ENCODE peak calls at places on chromosomes 11 and 22, in four cellular contexts. U is endothelial cell of umbilical vein, H is K562, E is keratinocyte. G is an unnamed sample.

GRCh38 chr22:47616396-47617020 is 854.1 kb downstream of the TBC1D22A start:
- DNase-seq in H (no peak), E (no peak), U (no peak), G (no peak)

GRCh38 chr11:22730319-22730718 is 63.9 kb downstream of the GAS2 start:
- DNase-seq in H (no peak), U (peak; percentile 39), E (no peak), G (peak; percentile 1)

GRCh38 chr11:105033781-105034180 is 1.2 kb downstream of the CASP1 start:
- DNase-seq in H (no peak), E (no peak), U (no peak), G (no peak)

GRCh38 chr11:125165111-125165663 is 636 bp downstream of the PKNOX2 start:
- DNase-seq in E (no peak), U (peak; percentile 32), H (no peak), G (peak; percentile 24)

GRCh38 chr22:37000676-37001534 is 18.3 kb downstream of the TST start:
- DNase-seq in H (no peak), E (no peak), U (no peak), G (no peak)

GRCh38 chr11:121032546-121032945 is 8.6 kb downstream of the TBCEL start:
- DNase-seq in E (no peak), U (no peak), H (no peak), G (no peak)

GRCh38 chr11:88338223-88338661 is 706 bp upstream of the CTSC start:
- DNase-seq in U (peak; percentile 69), H (peak; percentile 31), E (peak; percentile 49), G (peak; percentile 84)

GRCh38 chr22:32539631-32540449 is 65.2 kb downstream of the FBXO7 start:
- DNase-seq in E (no peak), H (no peak), U (no peak), G (no peak)

GRCh38 chr22:38751422-38752346 is 4.1 kb downstream of the SUN2 start:
- DNase-seq in U (no peak), E (peak; percentile 42), H (no peak), G (no peak)

GRCh38 chr11:86245369-86246292 is 1.1 kb downstream of the EED start:
- DNase-seq in H (peak; percentile 33), E (no peak), U (peak; percentile 37), G (peak; percentile 6)

GRCh38 chr22:46588279-46589140 is 31.7 kb upstream of the GRAMD4 start:
- DNase-seq in U (no peak), E (no peak), H (no peak), G (no peak)

GRCh38 chr11:13644997-13645667 is 23.3 kb upstream of the FAR1 start:
- DNase-seq in U (peak; percentile 29), E (no peak), H (no peak), G (no peak)

GRCh38 chr22:34972498-34972897 is 93.5 kb upstream of the ISX start:
- DNase-seq in E (no peak), H (no peak), U (no peak), G (no peak)

GRCh38 chr11:76313913-76314740 is 66.8 kb downstream of the THAP12 start:
- DNase-seq in H (peak; percentile 33), U (no peak), E (no peak), G (no peak)

GRCh38 chr11:32615422-32615821 is 31.8 kb downstream of the EIF3M start:
- DNase-seq in E (no peak), U (peak; percentile 17), H (no peak), G (no peak)

GRCh38 chr11:65646921-65647701 is 9.2 kb downstream of the SIPA1 start:
- DNase-seq in U (peak; percentile 66), H (peak; percentile 35), E (no peak), G (no peak)

GRCh38 chr22:46622081-46622521 is 1.9 kb downstream of the GRAMD4 start:
- DNase-seq in H (no peak), E (no peak), U (peak; percentile 19), G (no peak)

GRCh38 chr11:69316941-69317340 is 23.0 kb downstream of the MYEOV start:
- DNase-seq in E (no peak), H (no peak), U (no peak), G (no peak)

GRCh38 chr22:37485006-37485713 is 1.0 kb downstream of the MFNG start:
- DNase-seq in H (no peak), U (peak; percentile 76), E (no peak), G (no peak)

GRCh38 chr22:27270818-27271510 is 530.6 kb downstream of the MN1 start:
- DNase-seq in E (no peak), U (no peak), H (no peak), G (no peak)

GRCh38 chr11:14347494-14347893 is 11.5 kb downstream of the RRAS2 start:
- DNase-seq in U (no peak), E (no peak), H (no peak), G (no peak)

GRCh38 chr11:70532728-70533127 is 134.4 kb downstream of the CTTN start:
- DNase-seq in H (no peak), E (no peak), U (no peak), G (peak; percentile 28)

DNA sequence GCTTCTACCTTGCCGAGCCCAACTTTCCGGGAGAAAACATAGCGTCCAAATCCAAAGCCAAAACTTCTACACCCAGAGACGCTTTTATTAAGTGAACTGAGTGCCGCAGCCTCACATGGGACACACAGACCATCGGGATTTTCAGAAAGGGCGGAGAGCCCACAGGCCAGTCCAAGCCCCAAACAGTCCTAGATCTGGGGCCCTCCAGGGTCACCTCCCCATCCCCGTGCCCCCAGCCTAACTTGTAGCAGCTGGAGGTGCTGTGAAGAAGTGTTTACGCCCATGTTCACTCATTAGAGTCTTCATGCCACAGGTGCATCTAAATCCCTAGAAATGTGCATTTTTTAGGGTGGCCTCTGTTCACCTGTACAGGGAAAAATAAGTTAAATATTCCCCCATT is 14.1 kb upstream of the ADORA2A start:
- DNase-seq in E (no peak), H (no peak), U (no peak), G (no peak)
- H3K9me1 ChIP-seq in E (no peaks in the 10 kb centered on the region), H (no peaks in the 10 kb centered on the region), U (no peaks in the 10 kb centered on the region), G (peaks cover 40% of the 10 kb centered on the region)

GRCh38 chr22:17396531-17396930 is 27.3 kb downstream of the CECR2 start:
- DNase-seq in E (no peak), U (no peak), H (no peak), G (no peak)
- H3K9me1 ChIP-seq in E (no peaks in the 10 kb centered on the region), U (no peaks in the 10 kb centered on the region), H (no peaks in the 10 kb centered on the region), G (no peaks in the 10 kb centered on the region)

GRCh38 chr11:79906189-79906588 is 465.4 kb upstream of the TENM4 start:
- DNase-seq in E (no peak), H (no peak), U (no peak), G (no peak)
- H3K9me1 ChIP-seq in E (no peaks in the 10 kb centered on the region), H (no peaks in the 10 kb centered on the region), U (no peaks in the 10 kb centered on the region), G (no peaks in the 10 kb centered on the region)

DNA sequence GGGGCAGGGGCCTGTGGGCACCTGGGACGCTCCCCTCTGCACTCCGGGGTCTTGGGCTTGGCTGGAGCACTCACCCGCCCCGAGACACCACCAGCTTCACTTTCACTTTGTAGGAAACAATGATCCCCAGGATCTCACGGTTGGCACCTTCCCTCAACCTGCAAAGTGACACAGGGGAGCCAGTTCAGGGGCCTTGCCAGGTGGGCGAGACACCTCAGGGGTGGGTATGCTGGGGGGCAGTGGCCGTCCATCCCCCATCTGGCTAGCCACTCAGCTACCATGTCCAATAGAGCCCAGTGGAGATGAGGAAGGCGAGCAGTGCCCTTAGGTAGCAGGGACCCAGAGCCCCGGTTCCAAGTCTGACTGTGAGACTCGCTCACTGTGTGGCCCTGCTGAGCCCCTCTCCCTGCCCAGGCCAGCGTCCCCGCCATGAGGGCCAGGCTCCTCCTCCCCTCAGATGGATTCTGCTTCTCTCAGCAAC is 32.3 kb downstream of the TPBGL start:
- DNase-seq in H (no peak), U (no peak), E (no peak), G (no peak)
- H3K9me1 ChIP-seq in H (peaks cover 4% of the 10 kb centered on the region), U (no peaks in the 10 kb centered on the region), E (no peaks in the 10 kb centered on the region), G (no peaks in the 10 kb centered on the region)

DNA sequence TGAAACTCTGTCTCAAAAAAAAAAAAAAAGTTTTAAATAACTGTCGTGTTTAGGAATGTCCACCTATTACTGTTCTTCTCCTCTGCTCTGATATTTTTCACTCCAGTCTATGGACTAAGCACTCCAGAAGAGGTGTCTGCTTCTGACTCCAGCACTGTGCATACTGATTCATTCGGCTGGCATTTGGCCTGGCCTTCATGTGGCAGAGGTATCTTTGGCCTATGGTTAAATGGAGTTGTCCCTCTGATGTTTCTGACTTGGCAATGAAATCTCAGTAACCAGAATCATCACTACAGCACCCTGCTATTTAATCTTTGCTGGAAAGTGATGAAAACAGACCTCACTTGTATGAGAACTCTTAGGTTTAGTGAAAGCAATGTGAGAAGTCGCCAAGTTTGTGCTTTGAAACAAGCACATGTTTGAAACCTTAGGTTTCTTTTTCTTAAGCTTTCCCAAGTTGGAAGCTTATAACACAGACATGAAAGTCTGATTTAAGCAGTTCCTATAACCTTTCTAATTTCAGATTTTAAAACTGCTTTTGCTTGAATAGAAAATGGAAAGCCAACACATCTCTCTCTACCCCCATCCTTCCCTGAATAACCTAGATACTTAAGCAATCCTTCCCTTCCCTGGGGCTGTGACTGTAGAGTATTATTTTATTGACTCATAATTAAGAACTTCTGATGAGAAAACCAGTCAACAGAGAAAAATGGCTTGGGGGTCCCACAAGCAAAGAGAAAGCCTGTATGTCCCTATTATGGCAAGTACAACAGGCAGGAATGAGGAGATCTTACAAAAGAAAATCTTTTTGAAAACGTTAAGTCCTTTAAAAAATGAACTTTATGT is 155.0 kb downstream of the MAML2 start:
- DNase-seq in E (no peak), U (peak; percentile 49), H (no peak), G (peak; percentile 85)
- H3K9me1 ChIP-seq in E (no peaks in the 10 kb centered on the region), U (no peaks in the 10 kb centered on the region), H (no peaks in the 10 kb centered on the region), G (peaks cover 5% of the 10 kb centered on the region)

GRCh38 chr11:64525711-64526110 is 65.3 kb upstream of the SLC22A12 start:
- DNase-seq in H (no peak), U (no peak), E (no peak), G (no peak)
- H3K9me1 ChIP-seq in H (no peaks in the 10 kb centered on the region), U (no peaks in the 10 kb centered on the region), E (no peaks in the 10 kb centered on the region), G (no peaks in the 10 kb centered on the region)

GRCh38 chr11:129283141-129283540 is 91.0 kb upstream of the ARHGAP32 start:
- DNase-seq in E (peak; percentile 7), U (no peak), H (no peak), G (no peak)
- H3K9me1 ChIP-seq in E (no peaks in the 10 kb centered on the region), U (no peaks in the 10 kb centered on the region), H (no peaks in the 10 kb centered on the region), G (no peaks in the 10 kb centered on the region)

GRCh38 chr22:41215926-41216325 is 10.8 kb downstream of the L3MBTL2 start:
- DNase-seq in H (no peak), E (no peak), U (no peak), G (no peak)
- H3K9me1 ChIP-seq in H (peaks cover 3% of the 10 kb centered on the region), E (no peaks in the 10 kb centered on the region), U (no peaks in the 10 kb centered on the region), G (peaks cover 19% of the 10 kb centered on the region)